ENCODE peak calls at places on chromosomes 13 and 19, in seven cellular contexts. S is C1 segment of cervical spinal cord; E is effector memory CD4-positive, alpha-beta T cell; F is T-helper 2 cell; M is NCI-H2081; P is occipital lobe; X is activated CD4-positive, alpha-beta T cell treated with anti-CD3 and anti-CD28 coated beads for 4 hours. D is an unnamed sample.
A peak's percentile ranks its signal among the peaks of the same experiment; 100 is the strongest.

GRCh38 chr13:42107006-42107405 is 58.6 kb downstream of the DGKH start:
- DNase-seq in S (no peak), E (no peak), F (no peak), M (no peak), P (no peak), X (no peak), D (no peak)

GRCh38 chr13:74794147-74794546 is 659.9 kb upstream of the KLF12 start:
- DNase-seq in S (no peak), E (no peak), F (no peak), M (no peak), P (no peak), X (no peak), D (no peak)

GRCh38 chr19:48638831-48639381 is 1.7 kb upstream of the DBP start:
- DNase-seq in S (no peak), E (no peak), F (peak; percentile 8), M (no peak), P (no peak), X (no peak), D (no peak)

GRCh38 chr13:30044932-30045331 is 194.5 kb upstream of the UBL3 start:
- DNase-seq in S (no peak), E (no peak), F (no peak), M (no peak), P (no peak), X (no peak), D (no peak)

GRCh38 chr13:42650470-42650869 is 76.5 kb downstream of the TNFSF11 start:
- DNase-seq in S (no peak), E (no peak), F (no peak), M (no peak), P (no peak), X (no peak), D (no peak)

GRCh38 chr13:113968463-113969310 is 5.2 kb downstream of the C13orf46 start:
- DNase-seq in S (no peak), E (no peak), F (no peak), M (no peak), P (no peak), X (no peak), D (no peak)

GRCh38 chr13:39036212-39036611 is 1.7 kb downstream of the PROSER1 start:
- DNase-seq in S (no peak), E (no peak), F (no peak), M (peak; percentile 35), P (no peak), X (no peak), D (no peak)

GRCh38 chr19:46555684-46556083 is 45.4 kb upstream of the CALM3 start:
- DNase-seq in S (no peak), E (no peak), F (no peak), M (no peak), P (no peak), X (no peak), D (no peak)

GRCh38 chr13:46962286-46962941 is 65.6 kb upstream of the HTR2A start:
- DNase-seq in S (no peak), E (no peak), F (no peak), M (no peak), P (no peak), X (no peak), D (no peak)

GRCh38 chr13:38636756-38637155 is 50.1 kb upstream of the FREM2 start:
- DNase-seq in S (no peak), E (no peak), F (no peak), M (peak; percentile 19), P (no peak), X (no peak), D (no peak)

GRCh38 chr19:43752287-43752875 is 2.4 kb downstream of the SMG9 start:
- DNase-seq in S (no peak), E (no peak), F (no peak), M (no peak), P (no peak), X (no peak), D (no peak)

GRCh38 chr13:27339299-27339698 is 68.7 kb downstream of the RASL11A start:
- DNase-seq in S (no peak), E (no peak), F (no peak), M (no peak), P (no peak), X (no peak), D (no peak)

GRCh38 chr19:366951-367350 is 22.4 kb upstream of the MIER2 start:
- DNase-seq in S (no peak), E (no peak), F (no peak), M (no peak), P (no peak), X (no peak), D (no peak)

GRCh38 chr19:2190848-2191455 is 27.2 kb downstream of the DOT1L start:
- DNase-seq in S (no peak), E (no peak), F (no peak), M (no peak), P (no peak), X (no peak), D (no peak)

GRCh38 chr13:93045836-93046235 is 180.8 kb upstream of the GPC6 start:
- DNase-seq in S (no peak), E (no peak), F (no peak), M (no peak), P (no peak), X (no peak), D (no peak)

GRCh38 chr19:47495478-47496372 is 11.7 kb upstream of the KPTN start:
- DNase-seq in S (no peak), E (no peak), F (no peak), M (no peak), P (no peak), X (no peak), D (no peak)

GRCh38 chr13:32501058-32501457 is 37.5 kb downstream of the N4BP2L2 start:
- DNase-seq in S (no peak), E (no peak), F (no peak), M (no peak), P (no peak), X (no peak), D (no peak)

GRCh38 chr19:38394488-38394887 is 6.0 kb downstream of the SPRED3 start:
- DNase-seq in S (no peak), E (peak; percentile 51), F (peak; percentile 62), M (no peak), P (no peak), X (peak; percentile 66), D (peak; percentile 49)

GRCh38 chr13:46348976-46349375 is 38.1 kb downstream of the RUBCNL start:
- DNase-seq in S (no peak), E (no peak), F (no peak), M (no peak), P (no peak), X (no peak), D (no peak)

GRCh38 chr19:51339687-51340656 is 2.0 kb downstream of the VSIG10L start:
- DNase-seq in S (peak; percentile 50), E (peak; percentile 87), F (peak; percentile 86), M (no peak), P (peak; percentile 90), X (peak; percentile 89), D (peak; percentile 90)

GRCh38 chr19:6227156-6227940 is 52.4 kb downstream of the MLLT1 start:
- DNase-seq in S (no peak), E (no peak), F (no peak), M (no peak), P (no peak), X (no peak), D (no peak)